ENCODE peak calls at places on chromosomes 16 and 17, in eight cellular contexts. A is ascending aorta; U is Peyer's patch; J is lung; P is gastrocnemius medialis; O is neural progenitor cell; N is CD8-positive, alpha-beta T cell; Z is astrocyte. B is an unnamed sample.

GRCh38 chr17:80036715-80037477 is 454 bp downstream of the CCDC40 start:
- DNase-seq in A (peak), U (no peak), J (no peak), P (peak), O (peak), N (no peak), Z (peak), B (no peak)

GRCh38 chr16:24748242-24748641 is 18.8 kb downstream of the TNRC6A start:
- DNase-seq in A (peak), U (no peak), J (peak), P (peak), O (no peak), N (no peak), Z (peak), B (no peak)

GRCh38 chr17:1906622-1907021 is 76.8 kb downstream of the RPA1 start:
- DNase-seq in A (no peak), U (no peak), J (no peak), P (no peak), O (peak), N (no peak), Z (no peak), B (no peak)

GRCh38 chr17:77958716-77959215 is 263 bp downstream of the TNRC6C start:
- DNase-seq in A (no peak), U (no peak), J (no peak), P (no peak), O (no peak), N (no peak), Z (no peak), B (no peak)

GRCh38 chr17:46865100-46865499 is 13.7 kb downstream of the WNT9B start:
- DNase-seq in A (no peak), U (no peak), J (no peak), P (no peak), O (no peak), N (no peak), Z (peak), B (no peak)

GRCh38 chr17:58318065-58318481 is 10.5 kb downstream of the TSPOAP1 start:
- DNase-seq in A (peak), U (no peak), J (no peak), P (no peak), O (no peak), N (peak), Z (no peak), B (peak)

GRCh38 chr17:10875411-10875810 is 37.5 kb upstream of the PIRT start:
- DNase-seq in A (no peak), U (no peak), J (no peak), P (no peak), O (peak), N (no peak), Z (no peak), B (no peak)

GRCh38 chr16:13793788-13794461 is 126.0 kb upstream of the ERCC4 start:
- DNase-seq in A (peak), U (no peak), J (no peak), P (peak), O (no peak), N (no peak), Z (no peak), B (no peak)

GRCh38 chr17:61387511-61388305 is 11.9 kb upstream of the TBX2 start:
- DNase-seq in A (no peak), U (no peak), J (no peak), P (no peak), O (no peak), N (no peak), Z (no peak), B (no peak)

GRCh38 chr17:31533546-31534155 is 142.2 kb downstream of the RAB11FIP4 start:
- DNase-seq in A (no peak), U (peak), J (no peak), P (no peak), O (peak), N (no peak), Z (peak), B (no peak)

GRCh38 chr17:4163951-4164350 is 21.0 kb downstream of the CYB5D2 start:
- DNase-seq in A (no peak), U (no peak), J (no peak), P (peak), O (no peak), N (no peak), Z (no peak), B (no peak)

GRCh38 chr16:86585821-86586611 is 7.7 kb downstream of the FOXL1 start:
- DNase-seq in A (peak), U (no peak), J (no peak), P (no peak), O (no peak), N (no peak), Z (peak), B (no peak)

GRCh38 chr16:85810742-85811115 is 11.2 kb downstream of the COX4I1 start:
- DNase-seq in A (peak), U (no peak), J (no peak), P (no peak), O (no peak), N (no peak), Z (no peak), B (no peak)

GRCh38 chr16:7182510-7183109 is 150.0 kb upstream of the RBFOX1 start:
- DNase-seq in A (no peak), U (no peak), J (no peak), P (no peak), O (peak), N (no peak), Z (no peak), B (no peak)

GRCh38 chr17:78781339-78782304 is at the start of gene CYTH1:
- DNase-seq in A (peak), U (peak), J (peak), P (peak), O (peak), N (peak), Z (no peak), B (peak)

GRCh38 chr16:89248196-89249005 is 30.9 kb downstream of the ZNF778 start:
- DNase-seq in A (no peak), U (no peak), J (no peak), P (no peak), O (no peak), N (no peak), Z (no peak), B (peak)

GRCh38 chr16:50526796-50527195 is 21.4 kb upstream of the NKD1 start:
- DNase-seq in A (peak), U (no peak), J (no peak), P (no peak), O (no peak), N (peak), Z (no peak), B (no peak)

GRCh38 chr16:50425648-50426047 is 56.9 kb upstream of the BRD7 start:
- DNase-seq in A (no peak), U (no peak), J (no peak), P (no peak), O (no peak), N (no peak), Z (no peak), B (no peak)

GRCh38 chr16:30567160-30567990 is 4.1 kb downstream of the ZNF688 start:
- DNase-seq in A (no peak), U (no peak), J (no peak), P (no peak), O (no peak), N (no peak), Z (no peak), B (no peak)

GRCh38 chr17:73706858-73707257 is 62.6 kb upstream of the SDK2 start:
- DNase-seq in A (no peak), U (no peak), J (no peak), P (no peak), O (no peak), N (no peak), Z (no peak), B (no peak)

GRCh38 chr16:2212362-2213324 is 2.0 kb upstream of the BRICD5 start:
- DNase-seq in A (no peak), U (no peak), J (peak), P (peak), O (no peak), N (no peak), Z (no peak), B (no peak)

GRCh38 chr17:32835291-32835761 is 41.6 kb downstream of the MYO1D start:
- DNase-seq in A (no peak), U (no peak), J (no peak), P (no peak), O (no peak), N (no peak), Z (no peak), B (no peak)

GRCh38 chr16:5071341-5071680 is 332 bp upstream of the ALG1 start:
- DNase-seq in A (peak), U (no peak), J (no peak), P (no peak), O (no peak), N (no peak), Z (no peak), B (no peak)
- H3K27ac ChIP-seq in A (peak), U (peak), J (peak), P (peak), O (no peak), N (peak), Z (peak), B (peak)

DNA sequence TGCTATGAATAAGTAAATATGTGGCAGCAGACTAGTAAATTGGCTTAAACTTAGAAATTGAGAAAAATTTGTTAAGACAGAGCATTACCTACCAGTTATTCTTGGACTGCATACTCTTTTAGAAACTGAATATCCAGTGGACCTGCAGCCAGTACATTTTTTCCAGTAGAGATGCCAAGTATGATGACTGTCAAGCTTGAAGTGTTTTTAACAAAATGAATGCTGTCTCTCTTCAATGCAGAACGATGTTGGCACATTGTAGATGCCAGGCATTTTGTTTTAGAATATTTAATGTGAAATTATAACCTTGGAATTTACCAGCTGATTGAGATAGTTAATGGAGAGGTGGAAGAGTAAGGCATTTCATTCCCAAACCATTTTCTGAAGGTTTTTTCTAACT is 52.5 kb downstream of the NFAT5 start:
- DNase-seq in A (no peak), U (no peak), J (no peak), P (no peak), O (no peak), N (no peak), Z (peak), B (no peak)
- H3K27ac ChIP-seq in A (peak), U (no peak), J (no peak), P (peak), O (no peak), N (no peak), Z (no peak), B (no peak)

GRCh38 chr16:72371307-72372081 is 199.5 kb upstream of the PMFBP1 start:
- DNase-seq in A (no peak), U (no peak), J (no peak), P (no peak), O (peak), N (no peak), Z (peak), B (no peak)
- H3K27ac ChIP-seq in A (no peak), U (no peak), J (no peak), P (no peak), O (no peak), N (no peak), Z (peak), B (no peak)

DNA sequence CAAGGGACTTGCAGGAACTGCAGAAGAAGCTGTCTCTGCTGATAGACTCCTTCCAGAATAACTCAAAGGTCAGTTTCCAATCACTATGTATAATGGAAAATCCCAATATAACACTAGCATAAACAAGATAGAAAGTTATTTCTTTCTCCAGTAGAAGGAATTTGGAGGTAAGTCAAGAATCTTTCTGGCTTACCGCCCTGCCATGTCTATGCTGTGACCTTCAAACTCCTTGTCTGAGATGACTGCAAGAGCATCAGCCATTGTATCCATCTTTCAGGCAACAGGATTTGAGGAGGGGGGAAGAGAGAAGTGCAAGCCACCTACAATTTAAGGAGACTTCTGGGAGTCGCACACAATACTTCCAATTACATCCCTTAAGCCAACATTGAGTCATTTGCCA is 2.7 kb downstream of the LDAF1 start:
- DNase-seq in A (no peak), U (no peak), J (no peak), P (no peak), O (no peak), N (no peak), Z (no peak), B (no peak)
- H3K27ac ChIP-seq in A (peak), U (no peak), J (no peak), P (peak), O (no peak), N (no peak), Z (no peak), B (no peak)

GRCh38 chr17:21231533-21231932 is 17.6 kb upstream of the TMEM11 start:
- DNase-seq in A (no peak), U (no peak), J (no peak), P (no peak), O (no peak), N (no peak), Z (no peak), B (no peak)
- H3K27ac ChIP-seq in A (no peak), U (no peak), J (no peak), P (no peak), O (no peak), N (no peak), Z (no peak), B (no peak)

DNA sequence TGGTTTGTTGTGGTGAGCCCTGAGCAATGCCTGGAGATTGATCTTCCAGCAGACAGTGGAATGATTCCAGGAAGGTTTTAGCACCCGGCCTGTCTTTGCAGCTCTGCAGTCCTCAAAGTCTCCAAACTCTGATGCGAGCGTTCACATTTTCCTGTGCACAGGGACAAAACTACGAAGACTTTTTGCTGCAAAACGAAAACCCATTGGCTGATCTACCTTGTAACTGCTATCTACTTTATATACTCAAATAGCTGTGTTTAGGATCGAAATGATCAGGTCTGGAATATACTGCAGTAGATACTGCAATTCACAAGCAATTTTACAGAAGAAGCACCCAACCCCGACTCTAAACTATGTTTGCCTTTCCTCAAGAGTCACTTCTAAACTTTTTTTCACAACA is 21.7 kb downstream of the G6PC1 start:
- DNase-seq in A (no peak), U (no peak), J (no peak), P (no peak), O (no peak), N (no peak), Z (peak), B (no peak)
- H3K27ac ChIP-seq in A (peak), U (no peak), J (no peak), P (peak), O (no peak), N (no peak), Z (no peak), B (no peak)

GRCh38 chr16:81633680-81634379 is 145.3 kb upstream of the PLCG2 start:
- DNase-seq in A (no peak), U (no peak), J (no peak), P (no peak), O (no peak), N (no peak), Z (no peak), B (no peak)
- H3K27ac ChIP-seq in A (no peak), U (peak), J (peak), P (no peak), O (peak), N (peak), Z (peak), B (peak)

GRCh38 chr17:40110026-40110425 is 9.6 kb upstream of the NR1D1 start:
- DNase-seq in A (no peak), U (no peak), J (no peak), P (no peak), O (peak), N (no peak), Z (no peak), B (no peak)

GRCh38 chr17:40109471-40109824 is 9.1 kb upstream of the NR1D1 start:
- DNase-seq in A (no peak), U (no peak), J (no peak), P (no peak), O (no peak), N (no peak), Z (no peak), B (no peak)

GRCh38 chr17:40112191-40112590 is 9.6 kb upstream of the MSL1 start:
- DNase-seq in A (no peak), U (no peak), J (no peak), P (peak), O (no peak), N (no peak), Z (no peak), B (no peak)

GRCh38 chr17:40111221-40112128 is 10.3 kb upstream of the MSL1 start:
- DNase-seq in A (peak), U (peak), J (peak), P (peak), O (peak), N (peak), Z (peak), B (peak)

DNA sequence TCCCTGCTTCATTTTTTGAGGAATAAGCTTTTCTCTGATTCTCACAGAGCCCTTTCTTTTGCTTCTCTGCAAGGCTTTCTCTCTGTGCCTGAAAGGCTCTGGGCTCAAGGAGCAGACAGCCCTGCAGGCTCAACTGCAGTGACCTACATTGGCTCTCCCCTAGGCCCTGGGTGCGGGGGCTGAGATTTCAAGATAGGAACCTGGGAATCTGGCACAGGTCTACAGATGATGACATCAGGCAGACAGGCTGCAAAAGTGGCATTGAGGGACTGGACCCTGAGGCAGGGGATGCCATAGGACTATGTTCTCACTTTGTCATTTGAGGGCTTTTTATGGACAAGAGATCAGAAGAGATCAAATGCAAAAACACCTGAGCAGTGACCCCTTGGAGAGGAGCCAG is 10.1 kb upstream of the NR1D1 start:
- DNase-seq in A (no peak), U (no peak), J (no peak), P (peak), O (no peak), N (no peak), Z (no peak), B (no peak)
- H3K27ac ChIP-seq in A (peak), U (peak), J (peak), P (peak), O (peak), N (no peak), Z (peak), B (peak)

GRCh38 chr16:57666353-57667068 is 1.6 kb upstream of the ADGRG3 start:
- DNase-seq in A (no peak), U (no peak), J (no peak), P (no peak), O (no peak), N (no peak), Z (no peak), B (no peak)
- H3K27ac ChIP-seq in A (no peak), U (no peak), J (no peak), P (no peak), O (no peak), N (no peak), Z (no peak), B (no peak)

B was measured in naive thymus-derived CD4-positive, alpha-beta T cell.